ENCODE peak calls at places on chromosomes 11 and 22, in six cellular contexts. P, D, M, Y, S and N are unnamed samples.

GRCh38 chr22:39013923-39014722 is at the start of gene APOBEC3C:
- DNase-seq in P (peak; percentile 90), D (peak; percentile 81), M (peak; percentile 91), Y (peak; percentile 80), S (peak; percentile 74), N (peak; percentile 74)

GRCh38 chr22:33492210-33492651 is 428.0 kb downstream of the LARGE1 start:
- DNase-seq in P (peak; percentile 60), D (no peak), M (no peak), Y (no peak), S (no peak), N (peak; percentile 63)

GRCh38 chr22:29259253-29259899 is 8.4 kb downstream of the RHBDD3 start:
- DNase-seq in P (peak; percentile 82), D (no peak), M (no peak), Y (no peak), S (no peak), N (no peak)

GRCh38 chr22:43185860-43186261 is 1.1 kb downstream of the TTLL12 start:
- DNase-seq in P (peak; percentile 70), D (no peak), M (peak; percentile 64), Y (no peak), S (no peak), N (peak; percentile 78)

GRCh38 chr22:37533995-37534394 is 14.8 kb upstream of the CARD10 start:
- DNase-seq in P (no peak), D (no peak), M (no peak), Y (no peak), S (no peak), N (no peak)

GRCh38 chr11:30488304-30488998 is 97.7 kb downstream of the MPPED2 start:
- DNase-seq in P (no peak), D (no peak), M (no peak), Y (no peak), S (no peak), N (peak; percentile 79)

GRCh38 chr11:5369793-5370192 is 13.8 kb upstream of the OR51M1 start:
- DNase-seq in P (no peak), D (no peak), M (no peak), Y (no peak), S (no peak), N (no peak)

GRCh38 chr11:76690736-76691135 is 20.2 kb upstream of the LRRC32 start:
- DNase-seq in P (no peak), D (no peak), M (no peak), Y (no peak), S (no peak), N (no peak)

GRCh38 chr11:10108901-10109665 is 184.9 kb downstream of the SBF2 start:
- DNase-seq in P (no peak), D (no peak), M (no peak), Y (no peak), S (no peak), N (no peak)

GRCh38 chr22:39236321-39237275 is 8.2 kb downstream of the PDGFB start:
- DNase-seq in P (no peak), D (no peak), M (no peak), Y (peak; percentile 51), S (no peak), N (peak; percentile 33)

GRCh38 chr11:115056514-115056913 is 378.2 kb downstream of the NXPE2 start:
- DNase-seq in P (no peak), D (no peak), M (no peak), Y (no peak), S (no peak), N (no peak)

GRCh38 chr22:45503816-45504702 is 1.4 kb downstream of the FBLN1 start:
- DNase-seq in P (peak; percentile 87), D (no peak), M (peak; percentile 44), Y (peak; percentile 38), S (no peak), N (no peak)

DNA sequence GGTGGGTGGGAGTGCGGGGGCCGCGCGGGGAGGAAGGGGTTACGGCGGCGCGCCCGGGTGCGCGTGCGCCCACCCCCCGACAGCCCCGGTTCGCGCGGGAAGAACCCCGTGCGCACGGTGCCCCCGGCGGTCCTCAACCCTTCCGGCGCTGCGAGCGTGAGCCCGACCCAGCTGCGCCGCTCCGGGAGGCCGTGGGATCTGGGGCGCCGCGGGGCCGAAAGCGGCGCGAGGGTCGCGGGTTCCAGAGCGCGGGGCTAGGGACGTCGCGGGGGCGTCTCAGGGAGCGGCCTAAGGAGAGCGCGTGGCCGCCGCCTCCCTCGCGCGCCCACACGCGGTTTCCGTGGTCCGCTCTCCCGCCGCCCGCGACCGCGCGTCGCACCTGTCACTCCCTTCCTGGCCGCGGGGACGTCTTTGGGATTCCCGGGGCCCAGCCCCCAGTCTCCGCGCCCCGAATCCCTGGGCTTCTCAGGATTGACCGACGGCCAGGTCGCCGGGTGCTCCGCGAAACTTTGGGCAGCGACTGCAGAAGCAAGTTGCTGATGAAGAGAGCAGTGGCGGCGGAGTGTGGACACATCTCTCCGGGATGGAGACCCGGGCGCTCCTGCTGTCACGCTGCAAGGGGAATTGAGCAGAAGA is 582 bp downstream of the SREBF2 start:
- DNase-seq in P (peak; percentile 72), D (peak; percentile 79), M (peak; percentile 63), Y (peak; percentile 69), S (peak; percentile 73), N (peak; percentile 49)
- H3K27ac ChIP-seq in P (peak overlapping the region; percentile 99), D (peak overlapping the region; percentile 90), M (peak overlapping the region; percentile 29), Y (peak overlapping the region; percentile 95), S (peak overlapping the region; percentile 98), N (peak overlapping the region; percentile 96)

GRCh38 chr11:64035581-64035980 is at the start of gene FLRT1:
- DNase-seq in P (no peak), D (no peak), M (no peak), Y (no peak), S (peak; percentile 67), N (no peak)
- H3K4me3 ChIP-seq in P (peak within 1 kb of the TSS; percentile 60), D (peak within 1 kb of the TSS; percentile 66), M (peak within 1 kb of the TSS; percentile 21), Y (peak within 1 kb of the TSS; percentile 50), S (no peak within 1 kb of the TSS), N (peak within 1 kb of the TSS; percentile 2)

DNA sequence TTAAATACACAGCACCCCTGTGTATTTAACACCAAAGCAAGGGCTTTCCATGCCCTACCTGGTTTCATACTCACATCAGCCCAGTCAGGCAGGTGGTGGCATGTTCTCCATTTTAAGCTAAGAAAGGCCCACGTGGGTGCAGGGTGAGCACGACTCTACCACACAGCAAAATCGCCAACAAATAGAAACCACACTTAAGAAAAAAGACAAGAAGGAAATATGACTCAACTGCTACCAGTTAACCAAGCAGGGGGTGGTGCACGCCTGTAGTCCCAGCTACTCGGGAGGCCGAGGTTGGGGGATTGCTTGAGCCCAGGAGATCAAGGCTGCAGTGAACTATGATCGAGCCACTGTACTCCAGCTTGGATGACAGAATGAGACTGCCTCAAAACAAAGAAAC is 35.2 kb upstream of the TFIP11 start:
- DNase-seq in P (no peak), D (no peak), M (no peak), Y (no peak), S (no peak), N (no peak)
- H3K27ac ChIP-seq in P (no peak overlapping the region), D (no peak overlapping the region), M (no peak overlapping the region), Y (no peak overlapping the region), S (no peak overlapping the region), N (no peak overlapping the region)

DNA sequence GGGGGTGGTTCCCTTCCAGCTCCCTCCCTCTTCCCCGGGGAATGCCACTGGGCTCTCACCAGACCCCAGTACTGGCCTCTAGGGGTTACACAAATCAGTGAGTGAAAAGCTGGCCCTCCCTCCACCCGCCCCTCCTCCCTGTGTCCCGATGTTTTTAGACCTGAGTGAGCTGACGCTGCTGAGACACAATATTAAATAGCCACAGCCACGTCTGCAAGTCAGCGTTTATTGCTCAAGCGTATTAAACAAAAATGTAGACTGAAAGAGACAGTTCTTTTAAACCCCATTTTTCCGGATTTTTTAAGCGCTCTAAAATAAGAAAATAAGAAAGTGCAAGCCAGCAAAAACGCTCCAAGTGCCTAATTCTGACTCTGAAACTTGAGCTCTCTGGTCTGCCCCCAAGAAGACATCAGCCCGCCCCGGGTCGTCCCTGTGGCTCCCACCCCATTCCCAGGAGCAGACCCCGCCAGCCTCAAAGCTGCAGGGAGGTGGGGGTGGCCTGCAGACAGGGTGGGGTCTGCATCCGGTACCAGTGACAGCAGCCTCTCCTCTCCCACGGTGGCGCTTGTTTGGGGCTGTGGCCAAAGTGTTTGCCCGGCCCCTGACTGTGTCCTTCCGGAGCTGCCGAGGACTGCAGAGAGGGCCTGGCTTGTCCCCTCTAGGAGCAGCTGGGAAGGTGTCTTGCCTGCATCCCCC is 1.2 kb upstream of the TTLL8 start:
- DNase-seq in P (peak; percentile 83), D (peak; percentile 64), M (no peak), Y (no peak), S (peak; percentile 63), N (no peak)
- H3K4me3 ChIP-seq in P (peak overlapping the region; percentile 58), D (peak overlapping the region; percentile 58), M (no peak overlapping the region), Y (peak overlapping the region; percentile 26), S (no peak overlapping the region), N (no peak overlapping the region)

DNA sequence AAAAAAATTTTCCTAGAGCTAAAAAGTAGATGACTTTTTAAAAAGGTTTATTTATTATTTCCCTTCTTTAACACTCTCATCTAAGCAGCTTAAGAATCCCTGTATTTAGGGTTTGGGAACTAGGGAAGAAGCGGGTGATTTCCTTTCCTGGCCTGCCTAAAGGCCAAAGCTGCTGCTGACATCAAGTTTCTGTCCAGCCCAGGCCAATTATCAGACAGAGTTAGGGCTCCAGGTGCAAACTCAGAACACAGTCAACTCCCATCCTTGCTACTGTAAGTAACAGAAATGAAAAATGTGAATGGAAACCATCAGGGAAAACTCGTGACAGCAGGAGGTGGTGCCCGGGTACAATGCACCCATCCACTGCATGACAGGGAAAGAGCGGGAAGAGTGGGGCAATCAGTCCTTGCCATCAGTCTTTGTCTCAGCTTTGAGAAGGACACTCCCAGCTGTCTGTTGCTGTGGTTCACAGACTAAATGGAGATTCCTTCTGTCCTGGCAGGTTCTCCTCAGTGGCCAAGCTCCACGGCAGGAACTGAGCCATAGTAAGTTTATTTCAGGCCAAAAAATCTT is 109.0 kb downstream of the CCDC81 start:
- DNase-seq in P (no peak), D (no peak), M (peak; percentile 51), Y (no peak), S (no peak), N (no peak)
- H3K27ac ChIP-seq in P (peak overlapping the region; percentile 50), D (peak overlapping the region; percentile 56), M (peak overlapping the region; percentile 49), Y (peak overlapping the region; percentile 46), S (no peak overlapping the region), N (peak overlapping the region; percentile 82)

GRCh38 chr11:64753019-64753379 is 6.8 kb downstream of the PYGM start:
- DNase-seq in P (no peak), D (no peak), M (no peak), Y (no peak), S (no peak), N (no peak)
- H3K4me3 ChIP-seq in P (no peak overlapping the region), D (no peak overlapping the region), M (no peak overlapping the region), Y (no peak overlapping the region), S (no peak overlapping the region), N (no peak overlapping the region)

DNA sequence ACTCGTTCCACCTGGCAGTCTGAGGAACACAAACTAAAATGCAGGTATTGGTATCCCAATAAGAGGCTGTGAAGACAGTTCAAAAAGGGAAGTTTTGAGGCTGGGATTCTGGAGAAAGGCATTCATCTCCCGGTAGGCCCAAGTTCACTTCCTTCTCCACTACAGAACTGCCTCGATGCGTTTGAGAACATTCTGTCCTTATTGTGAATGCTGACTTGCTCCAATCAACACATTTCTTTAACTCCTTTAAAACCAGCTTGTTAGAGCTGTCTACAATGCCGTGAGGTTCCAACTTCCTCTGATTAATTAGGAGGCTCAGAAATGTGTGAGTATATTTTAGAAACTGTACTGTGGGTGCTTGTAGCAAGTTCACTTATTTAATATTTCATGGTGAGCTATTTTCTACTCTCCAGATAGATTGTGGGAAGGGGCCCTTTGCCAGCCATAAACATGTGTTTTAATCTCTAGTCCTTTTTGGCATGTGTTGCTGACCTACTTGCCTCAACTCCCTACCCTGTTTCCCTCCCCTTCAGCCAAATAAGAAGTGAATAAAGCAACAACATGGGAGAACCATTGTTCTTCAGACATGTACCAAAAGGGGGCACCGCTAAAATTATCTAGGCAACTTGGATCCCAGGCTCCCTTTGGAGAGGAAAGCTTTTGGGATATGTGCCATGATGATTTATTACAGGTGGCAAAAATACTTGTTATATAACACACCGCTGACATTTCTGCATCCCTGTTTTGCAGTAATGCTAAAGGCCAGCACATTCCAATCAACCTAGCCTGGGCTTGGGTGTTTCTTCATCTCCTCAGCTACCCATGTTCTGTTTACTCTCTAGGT is 245.6 kb downstream of the BLID start:
- DNase-seq in P (no peak), D (no peak), M (no peak), Y (no peak), S (no peak), N (no peak)
- H3K27ac ChIP-seq in P (no peak overlapping the region), D (peak overlapping the region; percentile 10), M (peak overlapping the region; percentile 71), Y (no peak overlapping the region), S (no peak overlapping the region), N (no peak overlapping the region)